ENCODE peak calls at places on chromosomes 5 and 9, in five cellular contexts. F is sigmoid colon, D is K562, A is lower leg skin, K is breast epithelium. O is an unnamed sample.

GRCh38 chr9:104743377-104743985 is 4.0 kb upstream of the NIPSNAP3A start:
- DNase-seq in F (no peak), D (peak), A (no peak), K (no peak), O (peak)

GRCh38 chr5:88536146-88536545 is 267.5 kb upstream of the TMEM161B start:
- DNase-seq in F (no peak), D (no peak), A (no peak), K (no peak), O (no peak)

GRCh38 chr5:51652980-51653379 is 269.7 kb downstream of the ISL1 start:
- DNase-seq in F (no peak), D (no peak), A (no peak), K (no peak), O (no peak)

GRCh38 chr5:149464796-149465489 is 85.9 kb upstream of the IL17B start:
- DNase-seq in F (peak), D (no peak), A (no peak), K (no peak), O (peak)

GRCh38 chr9:123867034-123867433 is 62.9 kb downstream of the DENND1A start:
- DNase-seq in F (no peak), D (no peak), A (no peak), K (no peak), O (peak)

GRCh38 chr5:143023447-143024096 is 253.4 kb downstream of the ARHGAP26 start:
- DNase-seq in F (peak), D (no peak), A (peak), K (no peak), O (no peak)

GRCh38 chr5:177489119-177489716 is 8.2 kb downstream of the PDLIM7 start:
- DNase-seq in F (no peak), D (no peak), A (no peak), K (no peak), O (no peak)

GRCh38 chr5:156929366-156929948 is 33.6 kb downstream of the TIMD4 start:
- DNase-seq in F (no peak), D (no peak), A (peak), K (no peak), O (no peak)

GRCh38 chr5:175766963-175767362 is 104.4 kb upstream of the CPLX2 start:
- DNase-seq in F (no peak), D (no peak), A (no peak), K (no peak), O (no peak)

GRCh38 chr5:4947899-4948556 is 192.1 kb upstream of the ADAMTS16 start:
- DNase-seq in F (no peak), D (no peak), A (no peak), K (no peak), O (no peak)

GRCh38 chr5:166786889-166787288 is 1504.6 kb upstream of the WWC1 start:
- DNase-seq in F (no peak), D (no peak), A (no peak), K (no peak), O (no peak)

GRCh38 chr9:83062653-83063527 is at the start of gene RASEF:
- DNase-seq in F (no peak), D (no peak), A (no peak), K (peak), O (no peak)

GRCh38 chr5:72363146-72363802 is 43.1 kb downstream of the PTCD2 start:
- DNase-seq in F (no peak), D (no peak), A (no peak), K (no peak), O (no peak)

GRCh38 chr9:121275781-121276658 is 8.1 kb downstream of the GSN start:
- DNase-seq in F (no peak), D (no peak), A (no peak), K (no peak), O (no peak)

GRCh38 chr5:611731-612486 is at the start of gene CEP72:
- DNase-seq in F (peak), D (peak), A (peak), K (peak), O (peak)

GRCh38 chr5:128844354-128844923 is 120.8 kb upstream of the SLC27A6 start:
- DNase-seq in F (no peak), D (no peak), A (no peak), K (no peak), O (peak)

GRCh38 chr5:919356-920000 is 26.8 kb downstream of the TRIP13 start:
- DNase-seq in F (no peak), D (no peak), A (no peak), K (no peak), O (no peak)

GRCh38 chr9:36041491-36041890 is 4.8 kb downstream of the RECK start:
- DNase-seq in F (no peak), D (no peak), A (no peak), K (no peak), O (peak)

GRCh38 chr5:134101686-134102439 is 12.6 kb upstream of the TCF7 start:
- DNase-seq in F (peak), D (peak), A (no peak), K (no peak), O (peak)

GRCh38 chr5:174482549-174482948 is 241.8 kb upstream of the MSX2 start:
- DNase-seq in F (no peak), D (no peak), A (no peak), K (no peak), O (no peak)

GRCh38 chr9:128047231-128047630 is 19.9 kb downstream of the NAIF1 start:
- DNase-seq in F (no peak), D (no peak), A (no peak), K (no peak), O (no peak)

DNA sequence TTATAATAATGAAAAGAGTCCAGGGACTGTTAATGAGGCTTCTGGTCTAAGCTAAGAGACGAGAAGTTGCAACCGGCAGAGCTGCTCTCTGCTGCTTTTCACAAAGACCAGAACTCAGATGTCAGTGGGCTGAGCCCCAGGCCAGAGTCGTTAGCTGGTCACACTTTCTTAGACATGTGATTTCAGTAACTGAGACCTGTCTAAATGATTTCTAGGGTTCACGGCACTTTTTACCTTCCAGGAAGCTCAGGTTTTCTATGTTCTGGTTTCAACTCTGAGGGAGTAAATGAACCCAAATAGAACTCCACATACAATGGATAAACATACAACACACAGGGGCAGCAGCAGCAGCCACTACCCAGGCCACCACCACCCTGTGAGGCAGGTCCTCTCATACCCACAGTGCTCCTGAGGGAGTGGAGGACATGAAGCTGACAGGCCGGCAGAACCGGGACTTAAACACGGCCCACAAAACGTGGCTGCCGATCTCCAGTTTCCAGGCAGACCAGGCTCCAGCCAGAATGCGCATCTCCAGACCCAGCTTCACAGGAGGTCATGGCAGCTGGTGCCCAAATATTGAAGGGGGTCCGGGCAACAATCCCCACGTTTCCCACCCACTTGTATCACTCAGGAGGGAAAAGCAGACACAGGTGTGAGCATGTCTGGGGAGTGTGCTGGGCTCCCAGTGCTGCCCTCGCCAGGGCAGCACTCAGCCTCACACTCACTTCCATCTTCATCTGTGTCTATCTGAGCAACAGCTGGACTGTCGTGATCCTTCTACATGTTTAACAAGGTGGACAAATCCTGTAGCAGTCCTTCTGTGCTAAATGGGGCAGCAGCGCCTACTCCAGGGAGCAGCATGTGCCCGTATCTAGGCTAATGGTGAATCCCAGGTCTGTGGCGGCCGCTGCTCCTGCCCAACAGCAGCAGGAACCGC is 38.8 kb downstream of the IARS1 start:
- DNase-seq in F (no peak), D (no peak), A (no peak), K (no peak), O (no peak)
- TF ChIP-seq CTCF in F (no peak), D (no peak), A (no peak), K (no peak), O (no peak)

GRCh38 chr9:37371565-37372464 is 50.7 kb upstream of the GRHPR start:
- DNase-seq in F (no peak), D (no peak), A (no peak), K (no peak), O (peak)
- TF ChIP-seq POLR2A in F (no peak), D (no peak), A (no peak), K (no peak), O (no peak)

GRCh38 chr9:80509358-80509757 is 937.6 kb downstream of the TLE4 start:
- DNase-seq in F (no peak), D (no peak), A (no peak), K (no peak), O (no peak)
- TF ChIP-seq CTCF in F (no peak), D (no peak), A (no peak), K (no peak), O (no peak)

GRCh38 chr9:129176786-129177442 is 1.1 kb downstream of the IER5L start:
- DNase-seq in F (peak), D (no peak), A (no peak), K (no peak), O (peak)
- TF ChIP-seq POLR2A in F (no peak), D (no peak), A (no peak), K (no peak), O (no peak)

DNA sequence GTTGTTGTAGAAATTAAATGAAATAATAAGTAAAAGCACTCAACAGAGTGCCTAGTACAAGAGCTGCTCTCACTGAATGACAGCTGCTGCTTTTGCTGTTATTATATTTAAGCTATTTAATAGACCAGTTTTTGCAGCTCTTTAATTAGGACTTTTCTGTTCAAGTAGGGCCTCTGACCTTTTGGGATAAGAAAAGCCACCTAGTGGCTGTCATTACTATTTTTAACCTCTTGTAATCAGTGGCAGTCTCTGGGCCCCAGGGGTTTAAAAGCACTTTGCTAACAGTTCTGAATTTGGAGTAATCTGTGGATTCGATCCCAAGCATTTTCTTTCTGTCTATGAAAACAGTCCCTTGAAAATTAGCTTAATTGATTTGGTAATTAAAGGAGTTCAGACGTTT is 121.1 kb downstream of the NUDT12 start:
- DNase-seq in F (no peak), D (peak), A (no peak), K (no peak), O (no peak)
- TF ChIP-seq CTCF in F (no peak), D (no peak), A (no peak), K (no peak), O (peak)

GRCh38 chr5:138331449-138332368 is at the start of gene CDC25C:
- DNase-seq in F (peak), D (peak), A (peak), K (peak), O (peak)
- TF ChIP-seq POLR2A in F (no peak), D (peak), A (no peak), K (no peak), O (peak)

GRCh38 chr9:37943329-37944265 is 39.7 kb upstream of the SLC25A51 start:
- DNase-seq in F (no peak), D (no peak), A (no peak), K (peak), O (no peak)

GRCh38 chr9:37939575-37940095 is 35.7 kb upstream of the SLC25A51 start:
- DNase-seq in F (no peak), D (no peak), A (no peak), K (no peak), O (no peak)

GRCh38 chr9:37938121-37938906 is 34.4 kb upstream of the SLC25A51 start:
- DNase-seq in F (no peak), D (peak), A (no peak), K (no peak), O (no peak)

GRCh38 chr9:37942616-37943328 is 38.8 kb upstream of the SLC25A51 start:
- DNase-seq in F (no peak), D (no peak), A (no peak), K (no peak), O (no peak)

GRCh38 chr9:37941253-37941652 is 37.3 kb upstream of the SLC25A51 start:
- DNase-seq in F (no peak), D (no peak), A (no peak), K (no peak), O (no peak)
- TF ChIP-seq CTCF in F (no peak), D (no peak), A (no peak), K (no peak), O (no peak)

GRCh38 chr5:14167211-14167845 is 24.2 kb downstream of the TRIO start:
- DNase-seq in F (no peak), D (no peak), A (no peak), K (no peak), O (peak)

GRCh38 chr5:14164764-14165163 is 21.6 kb downstream of the TRIO start:
- DNase-seq in F (no peak), D (no peak), A (no peak), K (no peak), O (no peak)

GRCh38 chr5:14164164-14164720 is 21.1 kb downstream of the TRIO start:
- DNase-seq in F (no peak), D (no peak), A (no peak), K (no peak), O (no peak)

GRCh38 chr5:14166437-14166836 is 23.3 kb downstream of the TRIO start:
- DNase-seq in F (no peak), D (no peak), A (no peak), K (no peak), O (no peak)

GRCh38 chr5:14165375-14166091 is 22.4 kb downstream of the TRIO start:
- DNase-seq in F (no peak), D (no peak), A (no peak), K (no peak), O (peak)
- TF ChIP-seq POLR2A in F (no peak), D (no peak), A (no peak), K (no peak), O (no peak)

GRCh38 chr5:150523472-150524350 is 15.8 kb downstream of the NDST1 start:
- DNase-seq in F (no peak), D (peak), A (no peak), K (no peak), O (peak)
- TF ChIP-seq CTCF in F (peak), D (peak), A (no peak), K (peak), O (peak)

GRCh38 chr5:95747041-95747679 is 16.0 kb downstream of the RHOBTB3 start:
- DNase-seq in F (no peak), D (no peak), A (no peak), K (no peak), O (no peak)
- TF ChIP-seq POLR2A in F (no peak), D (no peak), A (no peak), K (no peak), O (no peak)

O was measured in NB4.